ENCODE peak calls at places on chromosomes 4 and X, in four cellular contexts. K is brain microvascular endothelial cell, R is AG09309, S is NB4. L is an unnamed sample.

GRCh38 chr4:138835833-138836521 is 179.6 kb upstream of the NOCT start:
- DNase-seq in K (peak), S (peak), R (no peak), L (no peak)

GRCh38 chr4:189940178-189941004 is at the start of gene FRG1:
- DNase-seq in K (peak), S (peak), R (peak), L (peak)

GRCh38 chrX:30635630-30636029 is 17.6 kb upstream of the GK start:
- DNase-seq in K (no peak), R (no peak), S (peak), L (no peak)

GRCh38 chrX:14829643-14830042 is 43.2 kb downstream of the FANCB start:
- DNase-seq in K (no peak), S (no peak), R (no peak), L (no peak)

GRCh38 chr4:26204911-26205368 is 115.9 kb upstream of the RBPJ start:
- DNase-seq in K (no peak), R (no peak), S (peak), L (no peak)

GRCh38 chr4:82063017-82063416 is 310.8 kb downstream of the HNRNPD start:
- DNase-seq in K (no peak), S (no peak), R (no peak), L (no peak)

GRCh38 chr4:27176400-27176799 is 315.8 kb downstream of the STIM2 start:
- DNase-seq in R (peak), K (no peak), S (peak), L (no peak)

GRCh38 chrX:5936438-5936837 is 292.2 kb downstream of the NLGN4X start:
- DNase-seq in R (no peak), S (no peak), K (no peak), L (no peak)

GRCh38 chr4:10305816-10306215 is 151.4 kb downstream of the ZNF518B start:
- DNase-seq in K (no peak), R (no peak), S (no peak), L (no peak)

GRCh38 chrX:25034889-25035288 is 19.1 kb upstream of the ARX start:
- DNase-seq in R (no peak), K (peak), S (no peak), L (no peak)

GRCh38 chr4:127055349-127055748 is 577.4 kb upstream of the INTU start:
- DNase-seq in R (no peak), K (no peak), S (no peak), L (no peak)

GRCh38 chr4:188872809-188873208 is 733.6 kb downstream of the TRIML1 start:
- DNase-seq in R (no peak), K (no peak), S (no peak), L (no peak)

GRCh38 chr4:5722328-5722727 is 11.3 kb downstream of the EVC start:
- DNase-seq in K (peak), R (no peak), S (no peak), L (no peak)

DNA sequence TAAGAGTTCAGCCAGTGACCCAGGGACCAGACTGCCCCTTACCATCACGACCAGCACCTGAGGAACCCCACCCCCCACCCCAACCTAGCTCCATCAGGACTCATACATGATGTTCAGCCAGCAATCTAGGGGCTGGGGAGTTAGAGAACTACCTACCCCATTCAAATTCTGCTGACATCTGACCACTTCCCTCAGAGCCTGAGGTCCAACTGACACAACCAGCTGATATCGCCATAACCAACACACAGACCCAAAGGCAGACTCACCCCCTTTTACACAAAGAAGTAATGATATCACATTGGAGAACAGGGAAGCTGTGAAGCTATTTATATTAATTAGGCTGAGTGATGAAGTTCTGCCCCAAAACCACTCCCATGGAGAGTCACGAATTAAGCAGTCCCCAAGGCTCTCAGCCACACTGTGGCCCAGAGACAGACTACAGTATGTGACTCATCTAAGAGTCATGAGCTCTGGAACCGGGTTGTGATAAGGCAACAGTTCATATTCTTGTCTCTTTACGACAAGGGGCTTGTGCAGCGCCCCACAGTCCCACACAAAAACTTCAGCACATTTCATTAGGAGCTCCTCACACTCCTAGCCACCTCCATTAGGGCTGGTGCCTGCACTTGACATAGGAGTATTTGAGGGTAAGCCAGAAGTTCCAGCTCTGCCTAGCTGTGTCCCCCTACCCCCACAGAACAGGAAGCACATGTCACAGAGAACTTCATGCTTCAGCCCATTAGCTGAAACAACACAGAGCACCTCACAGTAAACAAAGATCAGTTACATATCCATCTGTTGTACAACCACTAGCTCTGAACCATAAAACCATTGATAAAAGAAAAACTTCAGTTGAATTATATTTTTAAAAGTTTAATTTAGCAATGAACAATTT is 184.7 kb upstream of the ZCCHC13 start:
- DNase-seq in R (no peak), S (peak), K (peak), L (no peak)
- TF ChIP-seq CTCF in R (no peak), S (no peak), K (no peak), L (no peak)

GRCh38 chrX:139931646-139932076 is 1.2 kb downstream of the ATP11C start:
- DNase-seq in K (no peak), R (no peak), S (no peak), L (no peak)

GRCh38 chrX:139933904-139934303 is 1.1 kb upstream of the ATP11C start:
- DNase-seq in R (no peak), S (no peak), K (no peak), L (no peak)

GRCh38 chrX:139930923-139931645 is 1.8 kb downstream of the ATP11C start:
- DNase-seq in K (no peak), R (no peak), S (peak), L (no peak)

GRCh38 chrX:139932077-139932900 is 564 bp downstream of the ATP11C start:
- DNase-seq in R (no peak), S (peak), K (no peak), L (no peak)

DNA sequence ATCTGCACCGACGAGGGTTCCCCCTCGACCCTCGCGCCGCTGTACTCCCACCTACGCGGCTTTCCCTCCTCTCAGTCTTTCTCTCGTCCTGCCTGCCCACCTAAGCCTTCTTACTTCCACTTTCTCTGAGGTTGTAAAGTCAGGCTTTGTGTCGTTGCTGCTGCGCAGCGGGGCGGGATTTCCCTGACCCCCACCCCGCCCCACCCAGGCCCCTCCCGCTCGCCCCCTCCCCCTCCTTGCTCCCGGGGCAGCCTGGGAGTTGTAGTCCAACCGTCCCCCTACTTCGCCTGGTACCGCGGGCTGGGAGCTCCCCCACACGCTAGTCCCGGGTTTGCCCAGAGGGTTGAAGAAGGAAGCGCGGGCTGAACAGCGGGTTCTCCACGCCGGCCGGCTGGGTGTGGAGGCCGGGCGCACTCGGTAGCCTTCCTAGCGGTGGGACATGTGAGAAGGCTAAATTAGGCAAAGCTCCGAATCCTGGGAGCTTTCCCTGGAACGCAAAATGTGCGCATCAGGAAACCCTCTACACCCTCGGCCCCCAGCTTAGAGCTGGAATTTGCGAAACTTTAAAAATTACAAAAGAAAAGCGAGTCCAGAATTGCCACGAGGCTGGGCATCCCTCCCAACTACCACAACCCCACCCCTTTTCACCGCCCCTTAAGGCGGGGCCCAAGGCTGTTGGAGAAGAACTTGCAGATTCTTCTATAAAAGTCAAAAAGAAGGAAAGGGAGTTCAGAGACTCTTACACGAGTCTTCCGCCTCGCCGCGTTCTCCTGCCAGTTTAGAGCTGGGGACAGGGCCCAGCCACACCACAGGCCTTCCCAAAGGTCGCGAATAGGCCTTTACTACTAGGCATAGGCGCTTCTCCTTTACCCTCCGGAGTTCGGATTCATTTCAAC is at the start of gene ATP11C:
- DNase-seq in S (peak), K (peak), R (peak), L (peak)
- H3K4me3 ChIP-seq in S (peak), K (peak), R (peak), L (peak)

GRCh38 chr4:35250771-35251170 is 993.5 kb downstream of the ARAP2 start:
- DNase-seq in S (no peak), K (no peak), R (no peak), L (no peak)
- TF ChIP-seq CTCF in S (no peak), K (no peak), R (no peak), L (no peak)

GRCh38 chr4:1793496-1793840 is 375 bp downstream of the FGFR3 start:
- DNase-seq in R (no peak), S (peak), K (no peak), L (no peak)
- H3K4me3 ChIP-seq in R (peak), S (no peak), K (peak), L (peak)

DNA sequence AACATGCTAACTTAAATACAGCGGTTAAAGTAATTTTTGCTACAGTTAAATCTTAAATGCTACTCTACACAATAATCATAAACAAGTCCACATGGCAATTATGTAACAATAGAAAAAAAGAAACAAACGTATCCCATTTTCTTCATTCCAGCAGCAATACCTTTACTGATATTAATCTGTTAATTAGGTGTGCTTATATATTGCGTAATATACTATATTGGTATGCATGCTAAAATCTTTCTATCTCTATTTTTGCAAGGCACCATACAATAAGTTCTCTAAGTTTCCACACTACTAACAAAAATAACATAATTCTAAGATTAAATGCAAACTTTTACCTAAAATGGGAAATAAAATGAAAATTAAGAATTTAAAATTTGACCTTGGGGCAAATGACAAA is 500.6 kb downstream of the SPOCK3 start:
- DNase-seq in S (no peak), K (no peak), R (no peak), L (no peak)
- TF ChIP-seq CTCF in S (no peak), K (no peak), R (no peak), L (no peak)

L was measured in AG04449.